ENCODE peak calls at places on chromosomes 16 and 17, in nine cellular contexts. X is colonic mucosa, R is fibroblast of pulmonary artery, W is body of pancreas, Y is PC-9, H is omental fat pad, J is GM12864, D is heart right ventricle, A is WTC11. T is an unnamed sample.

GRCh38 chr17:74516561-74516960 is 14.7 kb downstream of the CD300LB start:
- DNase-seq in X (peak), R (no peak), W (no peak), Y (no peak), H (no peak), J (no peak), D (no peak), A (no peak), T (no peak)

GRCh38 chr16:78513838-78514237 is 414.4 kb downstream of the WWOX start:
- DNase-seq in X (no peak), R (no peak), W (no peak), Y (no peak), H (no peak), J (no peak), D (no peak), A (no peak), T (no peak)

GRCh38 chr16:4661661-4662060 is 31.7 kb upstream of the NUDT16L1 start:
- DNase-seq in X (no peak), R (no peak), W (no peak), Y (no peak), H (no peak), J (no peak), D (no peak), A (no peak), T (no peak)

GRCh38 chr17:39706921-39707337 is 7.1 kb downstream of the ERBB2 start:
- DNase-seq in X (peak), R (no peak), W (no peak), Y (peak), H (no peak), J (no peak), D (no peak), A (no peak), T (no peak)

GRCh38 chr16:20868890-20869289 is 31.3 kb downstream of the DCUN1D3 start:
- DNase-seq in X (peak), R (peak), W (peak), Y (no peak), H (no peak), J (no peak), D (peak), A (no peak), T (no peak)

GRCh38 chr17:65573283-65573603 is 11.8 kb upstream of the AXIN2 start:
- DNase-seq in X (peak), R (no peak), W (no peak), Y (no peak), H (no peak), J (no peak), D (no peak), A (no peak), T (no peak)

GRCh38 chr17:78168906-78169793 is 769 bp downstream of the SYNGR2 start:
- DNase-seq in X (peak), R (peak), W (peak), Y (no peak), H (no peak), J (no peak), D (peak), A (peak), T (no peak)

GRCh38 chr17:75063626-75064025 is 16.6 kb downstream of the KCTD2 start:
- DNase-seq in X (no peak), R (no peak), W (no peak), Y (no peak), H (no peak), J (no peak), D (no peak), A (no peak), T (no peak)

GRCh38 chr16:85315871-85316270 is 203.6 kb upstream of the CIBAR2 start:
- DNase-seq in X (no peak), R (no peak), W (no peak), Y (no peak), H (no peak), J (no peak), D (no peak), A (no peak), T (no peak)

GRCh38 chr16:80103463-80103862 is 437.3 kb upstream of the DYNLRB2 start:
- DNase-seq in X (no peak), R (no peak), W (no peak), Y (no peak), H (no peak), J (no peak), D (no peak), A (no peak), T (no peak)

GRCh38 chr16:50207652-50208051 is 54.5 kb downstream of the TENT4B start:
- DNase-seq in X (no peak), R (peak), W (no peak), Y (no peak), H (no peak), J (no peak), D (no peak), A (no peak), T (no peak)

GRCh38 chr17:28280826-28281225 is 38.2 kb upstream of the TMEM97 start:
- DNase-seq in X (no peak), R (no peak), W (no peak), Y (no peak), H (no peak), J (no peak), D (no peak), A (no peak), T (no peak)

GRCh38 chr16:1258906-1259759 is 3.3 kb downstream of the TPSD1 start:
- DNase-seq in X (no peak), R (no peak), W (no peak), Y (no peak), H (no peak), J (no peak), D (no peak), A (no peak), T (no peak)

GRCh38 chr17:77098884-77099545 is 41.8 kb upstream of the SEC14L1 start:
- DNase-seq in X (peak), R (peak), W (peak), Y (no peak), H (peak), J (no peak), D (no peak), A (no peak), T (no peak)

GRCh38 chr16:987846-988245 is 6.3 kb downstream of the SOX8 start:
- DNase-seq in X (no peak), R (no peak), W (no peak), Y (no peak), H (no peak), J (no peak), D (no peak), A (no peak), T (no peak)

GRCh38 chr17:43570518-43570928 is 24.4 kb upstream of the ETV4 start:
- DNase-seq in X (no peak), R (no peak), W (no peak), Y (peak), H (no peak), J (no peak), D (no peak), A (no peak), T (no peak)

GRCh38 chr17:81483085-81483861 is 29.3 kb downstream of the ACTG1 start:
- DNase-seq in X (peak), R (peak), W (peak), Y (no peak), H (no peak), J (no peak), D (peak), A (peak), T (no peak)

GRCh38 chr17:21275047-21275578 is 9.4 kb upstream of the MAP2K3 start:
- DNase-seq in X (no peak), R (no peak), W (no peak), Y (no peak), H (no peak), J (no peak), D (no peak), A (no peak), T (no peak)

GRCh38 chr16:62018301-62019060 is 17.8 kb downstream of the CDH8 start:
- DNase-seq in X (no peak), R (no peak), W (no peak), Y (no peak), H (no peak), J (no peak), D (no peak), A (no peak), T (no peak)

GRCh38 chr17:83196088-83196765 is 116.8 kb downstream of the METRNL start:
- DNase-seq in X (no peak), R (peak), W (no peak), Y (no peak), H (peak), J (no peak), D (no peak), A (no peak), T (no peak)

GRCh38 chr17:55705847-55706246 is 16.8 kb downstream of the TMEM100 start:
- DNase-seq in X (no peak), R (no peak), W (no peak), Y (peak), H (no peak), J (no peak), D (no peak), A (no peak), T (no peak)

GRCh38 chr17:76307299-76307965 is 644 bp downstream of the QRICH2 start:
- DNase-seq in X (no peak), R (no peak), W (no peak), Y (no peak), H (no peak), J (no peak), D (no peak), A (no peak), T (no peak)

GRCh38 chr17:79801156-79802038 is 4.5 kb upstream of the CBX8 start:
- DNase-seq in X (no peak), R (no peak), W (peak), Y (no peak), H (no peak), J (no peak), D (no peak), A (peak), T (no peak)

GRCh38 chr16:49980166-49980565 is 44.9 kb upstream of the CNEP1R1 start:
- DNase-seq in X (no peak), R (peak), W (no peak), Y (no peak), H (no peak), J (no peak), D (no peak), A (no peak), T (no peak)

GRCh38 chr17:57099165-57099564 is 14.1 kb downstream of the AKAP1 start:
- DNase-seq in X (no peak), R (no peak), W (no peak), Y (no peak), H (no peak), J (no peak), D (no peak), A (no peak), T (no peak)

GRCh38 chr17:34561328-34561727 is 18.1 kb upstream of the TMEM132E start:
- DNase-seq in X (no peak), R (no peak), W (no peak), Y (no peak), H (no peak), J (no peak), D (no peak), A (no peak), T (no peak)

DNA sequence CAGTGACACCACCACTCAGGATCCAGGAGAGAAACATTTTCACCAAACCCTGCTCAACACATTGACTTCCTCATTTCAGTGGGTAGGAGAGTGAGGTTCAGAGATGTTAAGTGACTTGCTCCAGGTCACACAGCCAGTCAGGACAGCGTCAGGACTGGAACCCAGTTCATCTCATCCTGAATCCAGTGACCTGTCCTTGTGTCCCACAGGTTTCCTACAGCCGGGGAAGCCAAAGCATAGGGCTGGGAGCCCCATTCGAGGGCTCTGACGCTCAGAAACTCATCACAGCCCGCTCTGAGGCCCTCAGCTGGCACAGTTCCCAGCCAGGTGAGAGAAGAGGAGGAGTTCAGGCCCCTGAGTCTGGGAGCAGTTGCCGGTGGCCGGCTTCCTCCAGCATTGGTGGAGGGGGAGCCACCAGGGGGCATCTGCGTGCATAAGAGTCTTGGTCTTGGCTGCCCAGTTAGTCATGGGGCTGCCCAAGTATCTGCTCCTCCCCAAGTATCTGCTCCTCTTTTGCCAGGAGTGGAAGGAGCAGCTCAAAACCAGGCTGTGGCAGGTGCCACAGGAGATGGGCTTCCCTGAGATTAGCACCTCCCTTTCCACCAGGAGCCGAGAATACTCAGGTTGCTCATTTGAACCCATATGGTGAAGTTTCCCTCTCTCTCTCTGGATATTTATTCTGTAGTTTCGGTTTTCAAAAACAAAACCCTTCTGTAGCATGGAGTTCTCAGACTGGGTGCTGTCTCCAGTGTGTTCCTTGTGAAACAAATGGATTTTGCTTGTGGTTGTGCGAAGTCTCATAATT is 56.0 kb downstream of the TNFRSF13B start:
- DNase-seq in X (peak), R (peak), W (peak), Y (peak), H (peak), J (peak), D (peak), A (peak), T (peak)
- TF ChIP-seq CTCF in X (peak), R (peak), W (peak), Y (peak), H (no peak), J (peak), D (peak), A (no peak), T (peak)

GRCh38 chr16:83400234-83400633 is 407.5 kb upstream of the HSBP1 start:
- DNase-seq in X (no peak), R (peak), W (no peak), Y (no peak), H (no peak), J (no peak), D (no peak), A (peak), T (no peak)
- TF ChIP-seq CTCF in X (no peak), R (no peak), W (no peak), Y (no peak), H (no peak), J (no peak), D (no peak), A (peak), T (no peak)

GRCh38 chr16:71441348-71441781 is 489 bp downstream of the TLE7 start:
- DNase-seq in X (no peak), R (no peak), W (no peak), Y (no peak), H (no peak), J (no peak), D (no peak), A (peak), T (no peak)
- TF ChIP-seq CTCF in X (no peak), R (no peak), W (no peak), Y (no peak), H (no peak), J (no peak), D (peak), A (peak), T (no peak)

GRCh38 chr16:11742536-11743307 is at the start of gene TXNDC11:
- DNase-seq in X (peak), R (peak), W (peak), Y (peak), H (peak), J (peak), D (peak), A (peak), T (peak)
- TF ChIP-seq CTCF in X (no peak), R (no peak), W (no peak), Y (no peak), H (no peak), J (no peak), D (no peak), A (no peak), T (no peak)

DNA sequence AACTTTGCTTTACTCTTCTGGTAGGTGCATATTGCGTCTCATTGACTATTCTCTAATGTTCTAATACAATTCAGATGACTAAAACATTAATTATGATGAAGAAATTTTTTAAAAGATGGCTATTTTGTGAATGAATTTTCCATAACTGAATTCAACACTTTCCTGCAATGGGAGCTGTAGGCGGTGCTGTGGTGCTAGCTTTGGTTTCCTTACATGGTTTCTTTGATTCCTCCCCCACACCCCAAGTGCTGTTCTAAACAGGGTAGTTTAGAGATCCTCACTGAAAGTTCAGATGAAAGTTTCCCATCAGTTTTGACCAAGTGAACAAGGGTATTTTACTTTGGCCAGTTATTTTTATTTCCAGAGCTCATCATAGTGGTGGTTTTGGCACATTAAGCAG is 26.0 kb upstream of the MRC2 start:
- DNase-seq in X (no peak), R (peak), W (no peak), Y (no peak), H (no peak), J (no peak), D (no peak), A (no peak), T (no peak)
- TF ChIP-seq CTCF in X (no peak), R (peak), W (no peak), Y (no peak), H (no peak), J (no peak), D (no peak), A (no peak), T (no peak)

GRCh38 chr17:38604479-38605229 is 1.1 kb downstream of the SRCIN1 start:
- DNase-seq in X (no peak), R (no peak), W (no peak), Y (no peak), H (no peak), J (no peak), D (no peak), A (peak), T (no peak)
- TF ChIP-seq CTCF in X (no peak), R (no peak), W (no peak), Y (no peak), H (no peak), J (peak), D (no peak), A (peak), T (peak)

GRCh38 chr17:31738067-31738466 is 121.0 kb downstream of the COPRS start:
- DNase-seq in X (no peak), R (no peak), W (no peak), Y (no peak), H (no peak), J (no peak), D (no peak), A (no peak), T (no peak)
- TF ChIP-seq CTCF in X (no peak), R (no peak), W (no peak), Y (no peak), H (no peak), J (no peak), D (no peak), A (no peak), T (no peak)

DNA sequence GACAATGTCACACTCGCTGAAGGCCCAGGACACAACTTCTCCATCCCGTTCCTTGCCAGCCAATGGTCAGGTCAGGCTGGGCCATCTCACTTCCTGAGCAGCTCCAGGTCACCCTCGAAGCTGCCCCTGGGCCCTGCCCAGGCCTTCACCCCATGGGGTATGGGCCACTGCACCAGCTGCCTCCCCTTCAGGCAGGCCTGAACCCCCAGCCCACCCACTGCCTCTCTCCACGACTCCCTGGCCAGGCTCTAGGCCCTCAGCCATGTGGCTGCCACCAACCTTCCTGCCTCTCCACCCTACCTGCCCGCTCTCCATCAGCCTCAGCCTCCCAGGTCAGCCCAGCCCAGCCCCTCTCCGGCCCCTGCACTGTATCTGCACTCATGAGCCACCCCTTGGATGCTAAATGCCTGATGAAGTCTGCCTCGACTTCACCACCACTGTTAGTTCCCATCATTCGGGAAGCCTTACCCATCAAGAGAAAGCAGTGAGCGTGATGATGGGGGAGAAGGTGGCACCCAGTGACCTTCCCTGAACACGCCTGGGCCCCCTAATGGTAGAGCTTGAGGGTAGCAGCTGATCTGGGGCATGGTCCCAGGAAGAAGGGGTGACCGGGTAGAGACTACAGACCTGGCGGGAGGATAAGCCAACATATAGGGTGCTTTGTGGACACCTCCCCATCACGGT is 30.9 kb upstream of the C16orf95 start:
- DNase-seq in X (no peak), R (no peak), W (no peak), Y (no peak), H (no peak), J (no peak), D (peak), A (no peak), T (no peak)
- TF ChIP-seq CTCF in X (no peak), R (no peak), W (no peak), Y (no peak), H (no peak), J (peak), D (no peak), A (no peak), T (no peak)